ENCODE peak calls at places on chromosome 19, in seven cellular contexts. G is spleen, U is tibial nerve, N is body of pancreas, J is esophagus muscularis mucosa, L is A549, M is right lobe of liver. B is an unnamed sample.

GRCh38 chr19:54190942-54191670 is at the start of gene TSEN34:
- DNase-seq in G (peak), U (peak), N (peak), J (no peak), L (no peak), M (peak), B (peak)

GRCh38 chr19:21322528-21322927 is 6.7 kb downstream of the ZNF708 start:
- DNase-seq in G (no peak), U (peak), N (no peak), J (no peak), L (no peak), M (no peak), B (peak)

GRCh38 chr19:58476498-58477015 is 405 bp downstream of the ZNF446 start:
- DNase-seq in G (no peak), U (no peak), N (no peak), J (no peak), L (peak), M (peak), B (no peak)

GRCh38 chr19:37951816-37952210 is 44.8 kb downstream of the SIPA1L3 start:
- DNase-seq in G (no peak), U (no peak), N (no peak), J (no peak), L (no peak), M (no peak), B (no peak)

GRCh38 chr19:49546825-49547565 is 19.2 kb downstream of the RCN3 start:
- DNase-seq in G (no peak), U (peak), N (peak), J (peak), L (peak), M (no peak), B (peak)

GRCh38 chr19:40392123-40392522 is 2.1 kb upstream of the HIPK4 start:
- DNase-seq in G (no peak), U (no peak), N (no peak), J (no peak), L (no peak), M (no peak), B (no peak)

GRCh38 chr19:13117772-13118423 is at the start of gene NACC1:
- DNase-seq in G (peak), U (peak), N (peak), J (no peak), L (peak), M (peak), B (peak)

GRCh38 chr19:3783660-3784584 is 2.3 kb downstream of the MATK start:
- DNase-seq in G (peak), U (no peak), N (no peak), J (no peak), L (peak), M (no peak), B (no peak)

GRCh38 chr19:11699931-11700794 is 38.6 kb downstream of the ZNF823 start:
- DNase-seq in G (no peak), U (peak), N (peak), J (no peak), L (peak), M (no peak), B (no peak)

GRCh38 chr19:7894612-7895309 is 6.5 kb downstream of the LRRC8E start:
- DNase-seq in G (no peak), U (no peak), N (peak), J (no peak), L (no peak), M (no peak), B (no peak)

GRCh38 chr19:42270346-42271044 is 1.4 kb downstream of the CIC start:
- DNase-seq in G (peak), U (no peak), N (peak), J (no peak), L (peak), M (peak), B (peak)

GRCh38 chr19:38805180-38805579 is 7.6 kb downstream of the LGALS4 start:
- DNase-seq in G (peak), U (no peak), N (no peak), J (no peak), L (no peak), M (no peak), B (no peak)

GRCh38 chr19:2277138-2277537 is 4.8 kb downstream of the PEAK3 start:
- DNase-seq in G (no peak), U (no peak), N (no peak), J (no peak), L (no peak), M (no peak), B (no peak)
- TF ChIP-seq POLR2A in G (no peak), U (no peak), N (no peak), J (no peak), L (no peak), M (no peak), B (no peak)

GRCh38 chr19:17389957-17390664 is 3.9 kb downstream of the CCDC194 start:
- DNase-seq in G (no peak), U (no peak), N (no peak), J (no peak), L (no peak), M (no peak), B (no peak)
- H3K27ac ChIP-seq in G (peak), U (no peak), N (no peak), J (no peak), L (peak), M (no peak), B (no peak)

GRCh38 chr19:46659151-46660007 is 1.6 kb downstream of the DACT3 start:
- DNase-seq in G (peak), U (peak), N (no peak), J (no peak), L (peak), M (peak), B (peak)
- H3K4me3 ChIP-seq in G (peak), U (peak), N (no peak), J (peak), L (peak), M (peak), B (peak)

GRCh38 chr19:45251452-45252354 is 632 bp downstream of the MARK4 start:
- DNase-seq in G (peak), U (no peak), N (peak), J (no peak), L (no peak), M (no peak), B (no peak)

GRCh38 chr19:45253396-45254027 is 2.4 kb downstream of the MARK4 start:
- DNase-seq in G (no peak), U (no peak), N (no peak), J (no peak), L (no peak), M (no peak), B (no peak)

GRCh38 chr19:45250216-45250831 is 747 bp upstream of the MARK4 start:
- DNase-seq in G (peak), U (no peak), N (no peak), J (no peak), L (no peak), M (no peak), B (no peak)

GRCh38 chr19:45249261-45250033 is 1.6 kb upstream of the MARK4 start:
- DNase-seq in G (no peak), U (no peak), N (no peak), J (no peak), L (no peak), M (no peak), B (no peak)

DNA sequence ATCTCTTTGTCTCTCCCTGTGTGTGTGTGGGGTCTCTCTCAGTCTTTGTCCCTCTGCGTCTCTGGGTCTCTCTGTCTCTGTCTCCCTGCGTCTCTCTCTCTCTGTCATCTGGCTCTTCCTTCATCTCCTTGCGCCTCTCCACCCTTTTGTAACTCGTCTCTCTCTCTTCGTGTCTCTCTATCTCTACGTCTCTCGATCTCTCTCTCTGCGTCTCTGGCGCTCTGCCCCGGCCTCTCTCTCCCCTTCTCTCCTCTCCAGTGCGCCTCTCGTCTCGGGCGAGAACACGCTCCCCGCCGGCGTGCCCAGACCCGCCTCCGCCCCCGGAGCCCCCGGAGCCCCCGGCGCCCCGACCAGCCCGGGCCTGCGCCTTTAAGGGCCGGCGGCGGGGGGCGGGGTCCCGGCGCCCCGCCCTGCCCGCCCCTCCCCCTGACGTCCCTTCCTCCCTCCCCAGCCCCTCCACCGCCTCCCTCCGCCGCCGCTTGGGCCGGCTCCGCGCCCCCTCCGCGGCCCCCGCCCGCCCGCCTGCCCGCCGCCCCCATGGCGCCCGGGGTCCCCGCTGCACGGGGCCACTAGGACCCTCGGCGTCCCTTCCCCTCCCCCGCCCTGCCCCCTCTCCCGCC is at the start of gene MARK4:
- DNase-seq in G (peak), U (peak), N (peak), J (no peak), L (peak), M (peak), B (peak)
- TF ChIP-seq POLR2A in G (no peak), U (no peak), N (no peak), J (no peak), L (peak), M (no peak), B (no peak)

GRCh38 chr19:47610546-47610894 is 1.6 kb downstream of the BICRA start:
- DNase-seq in G (no peak), U (no peak), N (no peak), J (no peak), L (no peak), M (no peak), B (no peak)

GRCh38 chr19:47609885-47610545 is 1.1 kb downstream of the BICRA start:
- DNase-seq in G (peak), U (no peak), N (peak), J (no peak), L (peak), M (peak), B (peak)

GRCh38 chr19:47607564-47608073 is 1.3 kb upstream of the BICRA start:
- DNase-seq in G (no peak), U (no peak), N (no peak), J (no peak), L (no peak), M (no peak), B (no peak)

GRCh38 chr19:47608074-47608907 is 643 bp upstream of the BICRA start:
- DNase-seq in G (peak), U (peak), N (peak), J (peak), L (peak), M (peak), B (peak)

GRCh38 chr19:47608908-47609879 is at the start of gene BICRA:
- DNase-seq in G (peak), U (peak), N (peak), J (peak), L (peak), M (peak), B (peak)
- H3K27ac ChIP-seq in G (peak), U (peak), N (peak), J (peak), L (peak), M (peak), B (peak)